ENCODE peak calls at places on chromosomes 12 and 14, in eight cellular contexts. D is psoas muscle; B is keratinocyte; V is thoracic aorta; L is naive thymus-derived CD4-positive, alpha-beta T cell; O is Caco-2; W is neural progenitor cell; P is right lobe of liver. Z is an unnamed sample.

GRCh38 chr14:95185033-95185432 is 27.7 kb upstream of the DICER1 start:
- DNase-seq in V (no peak), W (no peak), B (no peak), O (no peak), P (no peak), L (no peak), D (no peak), Z (no peak)

GRCh38 chr12:80419660-80420059 is 24.4 kb upstream of the PTPRQ start:
- DNase-seq in W (no peak), B (no peak), V (no peak), L (no peak), P (no peak), O (no peak), D (no peak), Z (no peak)

GRCh38 chr14:73238262-73238852 is 1.1 kb downstream of the PAPLN start:
- DNase-seq in V (no peak), B (no peak), O (no peak), L (no peak), W (peak; percentile 31), P (no peak), D (no peak), Z (peak; percentile 51)

GRCh38 chr12:62647586-62647985 is 181.0 kb downstream of the MON2 start:
- DNase-seq in D (peak; percentile 71), L (no peak), P (no peak), B (no peak), V (no peak), W (no peak), O (no peak), Z (no peak)

GRCh38 chr14:67418368-67419174 is 6.6 kb upstream of the PLEK2 start:
- DNase-seq in P (no peak), B (no peak), O (no peak), D (no peak), V (no peak), L (no peak), W (no peak), Z (no peak)

GRCh38 chr14:74620497-74620921 is 8.5 kb upstream of the LTBP2 start:
- DNase-seq in W (no peak), O (peak; percentile 48), V (no peak), D (no peak), L (no peak), P (no peak), B (peak; percentile 87), Z (no peak)

GRCh38 chr12:132003846-132004245 is 54.1 kb downstream of the EP400 start:
- DNase-seq in D (no peak), W (no peak), V (no peak), P (no peak), O (no peak), B (no peak), L (no peak), Z (no peak)

GRCh38 chr12:121223283-121223946 is 13.5 kb downstream of the P2RX4 start:
- DNase-seq in B (no peak), D (no peak), P (no peak), O (no peak), W (no peak), V (no peak), L (peak; percentile 21), Z (no peak)

GRCh38 chr14:82432531-82432930 is 898.9 kb upstream of the SEL1L start:
- DNase-seq in V (no peak), B (no peak), D (no peak), P (no peak), W (no peak), O (no peak), L (no peak), Z (peak; percentile 99)

DNA sequence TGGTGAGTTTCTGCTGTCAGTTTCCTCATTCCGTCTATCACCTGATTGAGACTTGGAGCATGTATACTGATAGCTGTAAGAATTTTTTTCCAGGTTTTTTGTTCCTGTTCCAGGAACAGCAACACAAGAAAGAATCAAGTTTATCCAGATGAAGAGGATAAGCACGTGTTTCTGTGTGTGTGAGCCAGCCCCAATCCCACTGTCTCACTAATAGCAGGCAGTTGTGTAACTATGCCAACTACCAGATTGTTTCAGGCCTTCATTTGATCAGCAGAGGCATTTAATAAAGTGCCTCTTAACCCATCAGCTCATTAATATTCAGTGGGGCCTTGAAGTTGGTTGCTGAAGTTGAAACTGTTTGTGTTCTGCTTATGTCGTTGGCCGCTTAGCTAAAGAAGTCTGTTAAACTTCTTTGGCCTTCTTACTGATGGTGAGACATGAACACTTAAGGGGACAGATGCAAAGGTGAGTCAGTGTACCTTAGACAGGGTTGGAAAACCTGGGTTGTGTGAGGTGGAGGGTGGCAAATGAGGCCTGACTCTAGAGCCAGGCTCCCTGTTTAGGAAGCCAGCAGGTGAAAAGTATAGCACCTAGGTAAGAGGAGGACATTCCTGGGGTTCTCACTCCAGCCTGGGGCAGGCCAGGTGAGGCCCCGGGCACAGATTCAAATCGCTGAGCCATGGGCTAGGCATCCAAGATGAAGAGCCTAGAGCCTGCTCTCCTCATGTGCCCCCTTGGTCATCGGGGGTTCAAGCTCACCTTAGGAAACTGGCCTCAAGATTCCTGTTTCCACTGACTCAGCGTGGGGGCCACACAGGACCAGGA is 3.7 kb downstream of the ANKRD13A start:
- DNase-seq in V (no peak), W (no peak), P (no peak), O (no peak), D (no peak), L (no peak), B (no peak), Z (no peak)
- H3K4me1 ChIP-seq in V (peaks cover 15% of the 10 kb centered on the region), W (peaks cover 4% of the 10 kb centered on the region), P (peaks cover 5% of the 10 kb centered on the region), O (peaks cover 4% of the 10 kb centered on the region), D (peaks cover 30% of the 10 kb centered on the region), L (peaks cover 26% of the 10 kb centered on the region), B (peaks cover 29% of the 10 kb centered on the region), Z (peaks cover 9% of the 10 kb centered on the region)

GRCh38 chr14:93956514-93957332 is 19.6 kb downstream of the ASB2 start:
- DNase-seq in O (no peak), V (no peak), P (no peak), L (no peak), W (no peak), B (no peak), D (peak; percentile 67), Z (no peak)

GRCh38 chr14:93954516-93954830 is 21.9 kb downstream of the ASB2 start:
- DNase-seq in P (no peak), L (no peak), O (no peak), V (no peak), D (peak; percentile 32), B (no peak), W (no peak), Z (no peak)

GRCh38 chr14:93953739-93954515 is 22.4 kb downstream of the ASB2 start:
- DNase-seq in W (no peak), P (no peak), L (no peak), O (no peak), D (no peak), B (no peak), V (no peak), Z (no peak)

GRCh38 chr14:93956082-93956481 is 20.3 kb downstream of the ASB2 start:
- DNase-seq in O (no peak), B (no peak), P (no peak), V (no peak), L (no peak), D (no peak), W (no peak), Z (no peak)

DNA sequence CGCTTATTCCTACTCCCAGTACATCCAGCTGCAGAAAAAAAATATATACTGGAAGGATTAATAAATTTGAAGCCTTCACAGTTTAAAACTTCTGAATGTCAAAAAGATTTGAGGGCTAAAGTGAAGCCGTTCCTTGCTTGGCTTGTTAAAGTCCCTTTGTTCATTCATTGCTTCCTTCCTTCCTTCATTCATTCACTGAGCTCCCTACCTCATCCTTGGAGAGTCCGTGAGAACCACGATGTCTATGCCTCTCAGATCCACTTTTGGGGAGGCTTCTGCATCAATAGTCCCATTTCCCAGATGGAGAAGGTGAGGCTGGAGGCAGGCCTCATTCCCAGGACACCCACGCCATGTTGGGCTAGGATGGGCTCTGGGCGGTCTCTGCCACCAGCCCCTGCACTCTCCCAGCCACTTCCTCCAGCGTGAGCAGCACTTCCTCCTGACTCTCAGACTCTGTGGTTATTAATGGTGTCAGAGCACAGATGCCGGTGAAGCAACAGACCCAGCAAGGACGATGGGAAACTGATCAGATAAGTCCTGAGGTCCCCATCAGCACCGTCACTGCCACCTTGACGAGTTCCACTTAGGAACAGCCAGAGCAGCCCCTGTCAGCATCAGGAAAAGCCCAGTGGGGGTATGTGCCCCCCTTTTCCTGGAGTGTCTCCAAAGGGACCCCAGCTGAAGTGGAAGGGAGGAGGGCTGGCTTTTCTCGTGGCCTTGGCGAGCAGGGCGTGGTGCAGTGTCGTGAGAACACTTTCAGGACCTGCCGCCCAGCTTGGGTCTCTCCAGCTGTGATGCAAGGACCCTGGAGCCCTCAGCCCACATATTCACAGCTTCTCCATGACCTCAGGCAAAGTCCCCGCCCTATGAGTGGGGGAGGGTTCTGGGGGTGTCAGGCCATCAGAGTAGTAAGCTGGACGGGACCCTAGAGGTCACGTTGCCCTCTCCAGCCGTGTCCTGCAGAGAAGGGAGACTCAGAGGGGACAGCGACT is 21.2 kb downstream of the ASB2 start:
- DNase-seq in P (no peak), L (no peak), B (no peak), O (no peak), V (no peak), W (no peak), D (peak; percentile 54), Z (no peak)
- H3K4me3 ChIP-seq in P (no peak overlapping the region), L (peak overlapping the region; percentile 52), B (no peak overlapping the region), O (no peak overlapping the region), V (peak overlapping the region; percentile 40), W (no peak overlapping the region), D (no peak overlapping the region), Z (no peak overlapping the region)

DNA sequence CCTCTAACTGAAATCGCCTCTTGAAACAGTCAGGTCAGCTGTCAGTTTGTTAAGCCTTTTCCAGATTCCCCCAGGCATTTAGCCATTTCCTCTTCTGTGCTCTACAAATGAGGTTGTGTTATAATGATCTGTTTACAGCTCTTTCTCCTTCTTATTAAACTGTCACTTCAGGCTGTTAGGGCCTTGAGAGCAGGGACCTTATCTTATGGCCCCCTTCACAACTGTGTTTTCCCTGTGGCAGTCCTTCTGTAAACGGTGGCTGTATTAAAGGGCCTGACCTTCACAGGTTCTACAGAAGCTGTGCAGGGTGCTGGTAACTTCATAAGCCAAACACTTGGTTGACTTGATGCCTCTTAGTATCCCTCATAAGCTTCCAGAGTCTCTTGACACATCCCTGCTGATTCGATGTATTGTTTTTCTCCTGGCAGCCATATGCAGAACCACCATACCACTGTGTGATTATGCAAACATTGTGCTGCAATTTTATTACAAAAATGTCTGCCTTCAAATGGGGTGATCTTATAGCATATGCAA is 104.7 kb downstream of the PLEKHA5 start:
- DNase-seq in D (no peak), B (no peak), P (no peak), W (no peak), L (no peak), V (no peak), O (no peak), Z (peak; percentile 70)
- H3K4me1 ChIP-seq in D (no peaks in the 10 kb centered on the region), B (peaks cover 16% of the 10 kb centered on the region), P (peaks cover 20% of the 10 kb centered on the region), W (peaks cover 20% of the 10 kb centered on the region), L (no peaks in the 10 kb centered on the region), V (peaks cover 28% of the 10 kb centered on the region), O (no peaks in the 10 kb centered on the region), Z (peaks cover 14% of the 10 kb centered on the region)

GRCh38 chr14:32813401-32813800 is 125.3 kb upstream of the NPAS3 start:
- DNase-seq in W (peak; percentile 27), P (no peak), L (no peak), O (no peak), B (no peak), V (no peak), D (no peak), Z (peak; percentile 68)

GRCh38 chr14:32805979-32806378 is 132.7 kb upstream of the NPAS3 start:
- DNase-seq in O (no peak), D (no peak), B (no peak), P (no peak), W (no peak), V (no peak), L (no peak), Z (no peak)

GRCh38 chr14:32809255-32809654 is 129.4 kb upstream of the NPAS3 start:
- DNase-seq in V (no peak), L (no peak), P (no peak), B (no peak), W (peak; percentile 41), D (no peak), O (no peak), Z (no peak)

GRCh38 chr14:32808574-32809098 is 130.0 kb upstream of the NPAS3 start:
- DNase-seq in V (no peak), O (no peak), W (no peak), B (no peak), D (no peak), L (no peak), P (no peak), Z (no peak)
- H3K4me3 ChIP-seq in V (peak overlapping the region; percentile 46), O (no peak overlapping the region), W (no peak overlapping the region), B (no peak overlapping the region), D (no peak overlapping the region), L (no peak overlapping the region), P (no peak overlapping the region), Z (no peak overlapping the region)

Z was measured in HAP-1.